ENCODE peak calls at places on chromosome 1, in five cellular contexts. S is choroid plexus epithelial cell, N is fibroblast of lung, T is Peyer's patch, J is H9. R is an unnamed sample.
A peak's percentile ranks its signal among the peaks of the same experiment; 100 is the strongest.

GRCh38 chr1:197312163-197312562 is 44.1 kb downstream of the CRB1 start:
- DNase-seq in S (no peak), N (peak; percentile 9), T (no peak), J (no peak), R (no peak)

GRCh38 chr1:84301759-84302380 is 362 bp downstream of the SAMD13 start:
- DNase-seq in S (peak; percentile 8), N (no peak), T (no peak), J (no peak), R (no peak)

GRCh38 chr1:236951672-236952071 is 52.6 kb downstream of the MT1HL1 start:
- DNase-seq in S (no peak), N (no peak), T (no peak), J (no peak), R (no peak)

GRCh38 chr1:244967159-244967558 is 102.8 kb upstream of the HNRNPU start:
- DNase-seq in S (no peak), N (no peak), T (no peak), J (no peak), R (no peak)

GRCh38 chr1:226325178-226325577 is 16.2 kb upstream of the LIN9 start:
- DNase-seq in S (no peak), N (peak; percentile 39), T (no peak), J (no peak), R (no peak)

GRCh38 chr1:62962014-62962793 is 178.3 kb downstream of the ATG4C start:
- DNase-seq in S (no peak), N (no peak), T (no peak), J (no peak), R (no peak)

GRCh38 chr1:245401881-245402598 is 247.3 kb downstream of the KIF26B start:
- DNase-seq in S (no peak), N (no peak), T (no peak), J (no peak), R (no peak)

GRCh38 chr1:162373541-162374375 is 2.9 kb downstream of the SPATA46 start:
- DNase-seq in S (peak; percentile 79), N (peak; percentile 82), T (no peak), J (no peak), R (no peak)

GRCh38 chr1:215744419-215744818 is 177.3 kb downstream of the KCTD3 start:
- DNase-seq in S (peak; percentile 2), N (peak; percentile 53), T (no peak), J (no peak), R (no peak)

DNA sequence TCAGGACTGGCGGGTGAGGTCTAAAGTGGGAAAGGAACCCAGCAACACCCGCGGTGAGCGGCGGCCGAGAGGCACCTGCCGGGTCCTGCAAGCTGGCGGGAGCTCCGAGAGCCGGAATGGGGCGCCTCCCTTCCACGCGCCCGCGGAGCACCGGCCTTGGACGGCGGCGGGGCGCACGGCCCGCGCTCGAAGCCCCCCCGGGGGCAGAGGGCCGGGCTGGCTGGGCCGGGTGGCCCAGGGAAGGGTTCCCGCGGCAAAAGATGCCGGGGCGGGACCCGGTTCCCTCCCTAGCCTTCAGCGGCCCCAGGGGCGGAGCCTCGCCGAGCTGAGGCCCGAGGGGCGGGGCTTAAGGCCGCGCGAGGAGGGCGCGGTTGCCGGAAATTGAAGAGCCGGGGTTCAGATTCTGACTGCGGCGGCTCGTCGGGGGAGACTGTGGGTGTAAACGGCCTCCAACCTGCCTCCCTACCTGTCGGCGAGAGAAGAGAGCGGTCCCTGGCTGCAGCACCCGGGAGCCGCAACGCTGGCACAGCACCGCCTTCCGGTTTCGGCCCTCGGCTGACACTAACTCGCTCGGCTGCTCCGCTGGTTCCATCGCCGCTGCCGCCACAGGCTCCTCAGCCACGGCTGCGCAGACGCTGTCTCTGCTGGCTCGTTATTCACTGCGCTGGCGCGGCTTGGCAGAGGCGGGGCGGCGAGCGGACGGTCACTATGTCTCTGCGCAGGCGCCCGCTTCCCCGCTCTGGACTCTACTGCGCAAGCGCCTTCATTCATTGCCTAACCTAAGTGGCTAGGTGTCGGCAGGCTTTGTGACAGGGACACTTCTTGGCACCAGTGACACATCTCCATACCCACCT is at the start of gene RABIF:
- DNase-seq in S (peak; percentile 95), N (peak; percentile 89), T (peak; percentile 98), J (peak; percentile 96), R (peak; percentile 96)
- TF ChIP-seq CTCF in S (peak; percentile 51), N (peak; percentile 36), T (no peak), J (peak; percentile 17), R (no peak)

GRCh38 chr1:108691128-108691885 is 803 bp upstream of the PRPF38B start:
- DNase-seq in S (no peak), N (peak; percentile 22), T (no peak), J (no peak), R (no peak)

GRCh38 chr1:108686609-108687313 is 5.3 kb upstream of the PRPF38B start:
- DNase-seq in S (peak; percentile 33), N (peak; percentile 36), T (no peak), J (no peak), R (no peak)

GRCh38 chr1:108692724-108693655 is 880 bp downstream of the PRPF38B start:
- DNase-seq in S (peak; percentile 81), N (peak; percentile 74), T (peak; percentile 90), J (no peak), R (peak; percentile 62)

GRCh38 chr1:108695515-108695914 is 3.4 kb downstream of the PRPF38B start:
- DNase-seq in S (no peak), N (no peak), T (no peak), J (no peak), R (no peak)

GRCh38 chr1:108691886-108692723 is at the start of gene PRPF38B:
- DNase-seq in S (peak; percentile 92), N (peak; percentile 90), T (peak; percentile 98), J (peak; percentile 94), R (peak; percentile 92)
- TF ChIP-seq CTCF in S (no peak), N (no peak), T (no peak), J (no peak), R (no peak)

DNA sequence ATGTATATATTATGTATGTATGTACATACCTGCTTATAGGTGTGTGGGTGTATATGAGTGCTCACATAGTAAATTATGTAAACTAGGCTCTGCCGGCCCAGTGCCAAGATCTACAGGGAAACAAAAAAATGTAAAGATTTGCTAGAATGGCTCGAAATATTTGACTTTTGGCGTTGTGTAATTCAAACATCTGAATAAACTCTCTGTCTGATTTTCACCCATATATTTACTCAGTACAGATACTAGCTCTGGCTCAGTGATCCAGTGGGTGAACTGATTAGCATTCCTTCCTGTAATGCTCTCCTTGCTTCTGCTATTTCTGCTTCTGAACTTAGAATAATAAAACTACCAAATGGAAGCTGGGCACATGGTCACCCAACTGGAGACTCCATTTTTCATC is 113.0 kb upstream of the FGGY start:
- DNase-seq in S (peak; percentile 54), N (no peak), T (no peak), J (no peak), R (no peak)
- TF ChIP-seq CTCF in S (no peak), N (no peak), T (no peak), J (no peak), R (no peak)

DNA sequence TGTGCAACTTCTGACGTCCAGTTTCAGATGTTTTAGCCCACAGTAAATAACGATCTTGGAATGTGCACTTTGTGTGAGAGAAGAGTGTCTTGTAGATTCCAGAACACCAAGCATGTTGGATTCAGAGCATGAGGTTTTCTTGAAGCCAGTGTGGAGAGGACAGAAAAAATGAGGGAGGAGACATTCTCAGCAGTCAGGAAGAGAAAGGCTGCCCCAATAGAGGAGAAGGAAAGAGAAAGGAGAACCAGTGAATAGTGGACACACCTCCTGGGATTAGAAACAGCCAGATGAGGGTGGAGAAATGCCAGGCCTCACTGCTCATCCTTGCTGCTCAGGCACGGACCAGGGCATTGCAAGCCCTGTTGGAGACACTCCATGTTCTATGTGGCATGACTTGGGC is 69.0 kb upstream of the KAZN start:
- DNase-seq in S (no peak), N (no peak), T (no peak), J (no peak), R (no peak)
- TF ChIP-seq CTCF in S (no peak), N (no peak), T (no peak), J (no peak), R (no peak)

GRCh38 chr1:212293579-212293978 is 8.4 kb downstream of the PPP2R5A start:
- DNase-seq in S (peak; percentile 45), N (no peak), T (no peak), J (no peak), R (no peak)

GRCh38 chr1:212290608-212291007 is 5.4 kb downstream of the PPP2R5A start:
- DNase-seq in S (peak; percentile 29), N (peak; percentile 40), T (no peak), J (no peak), R (no peak)

GRCh38 chr1:212289262-212290077 is 4.3 kb downstream of the PPP2R5A start:
- DNase-seq in S (no peak), N (no peak), T (no peak), J (no peak), R (no peak)

GRCh38 chr1:212292250-212292924 is 7.2 kb downstream of the PPP2R5A start:
- DNase-seq in S (no peak), N (no peak), T (no peak), J (no peak), R (no peak)

GRCh38 chr1:212291505-212292134 is 6.4 kb downstream of the PPP2R5A start:
- DNase-seq in S (peak; percentile 72), N (peak; percentile 45), T (no peak), J (no peak), R (no peak)
- TF ChIP-seq CTCF in S (peak; percentile 76), N (peak; percentile 72), T (peak; percentile 48), J (peak; percentile 81), R (peak; percentile 74)

DNA sequence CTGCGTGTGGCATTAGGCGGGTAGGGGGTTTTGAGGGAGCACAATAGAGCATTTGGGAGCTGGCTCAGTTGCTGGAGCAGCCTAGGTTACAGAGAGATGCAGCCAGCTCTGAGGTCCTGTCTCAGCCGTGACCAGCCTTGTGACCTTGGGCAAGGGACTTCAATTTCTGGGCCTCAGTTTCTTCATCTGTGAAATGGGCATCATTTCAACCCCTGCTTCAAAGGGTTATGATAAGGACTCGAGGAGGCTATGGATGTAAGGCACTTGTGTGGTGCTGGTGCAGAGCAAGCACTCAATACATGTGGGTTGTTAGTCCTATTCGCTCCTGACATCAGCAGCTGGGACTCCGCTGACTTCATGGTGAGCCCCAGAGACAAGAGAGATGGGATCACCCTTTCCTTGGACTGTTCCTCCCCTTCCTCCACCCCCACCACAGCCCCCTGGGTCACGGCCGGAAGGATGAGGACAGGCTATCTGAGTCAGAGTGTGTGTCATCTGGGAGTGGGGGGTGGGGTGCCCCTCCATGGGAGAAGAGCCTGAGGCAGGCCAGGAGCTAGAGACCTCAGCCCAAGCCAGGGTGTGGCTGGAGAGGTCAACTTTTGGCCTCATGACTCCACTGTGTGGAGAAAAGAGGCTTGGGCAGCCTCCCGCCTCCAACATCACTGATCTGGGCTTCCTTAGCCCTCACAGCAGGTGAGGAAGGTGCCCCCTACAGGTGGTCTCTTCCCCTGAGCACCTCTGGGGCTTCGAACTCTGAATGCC is 71.4 kb upstream of the ZBTB40 start:
- DNase-seq in S (no peak), N (peak; percentile 9), T (no peak), J (no peak), R (no peak)
- TF ChIP-seq CTCF in S (peak; percentile 6), N (no peak), T (no peak), J (peak; percentile 19), R (no peak)

DNA sequence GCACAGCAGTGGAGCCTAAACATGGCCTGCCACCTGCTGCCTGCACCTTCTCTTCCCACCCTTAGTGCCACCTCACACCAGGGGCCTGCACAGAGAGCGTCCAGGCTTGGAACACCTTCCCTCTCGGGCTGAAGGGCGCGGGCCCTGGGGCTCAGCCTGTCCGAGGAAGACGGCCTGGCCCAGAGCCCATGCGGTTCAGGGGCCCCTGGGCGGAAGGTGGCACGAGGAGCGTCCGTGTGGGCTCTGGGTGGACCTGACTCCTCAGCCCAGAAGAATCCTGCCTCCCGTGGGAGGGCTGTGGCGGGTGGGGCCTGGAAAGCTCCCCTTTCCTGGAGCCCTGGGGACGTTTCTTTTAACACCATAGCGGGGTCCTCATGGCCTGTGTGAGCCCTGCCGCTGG is 19.4 kb downstream of the DFFB start:
- DNase-seq in S (no peak), N (no peak), T (no peak), J (no peak), R (no peak)
- TF ChIP-seq CTCF in S (no peak), N (no peak), T (no peak), J (no peak), R (no peak)